ENCODE peak calls at places on chromosome 17, in seven cellular contexts. E, T, Z, U, R, G and B are unnamed samples.

GRCh38 chr17:18278867-18279266 is 18.4 kb downstream of the MIEF2 start:
- DNase-seq in E (no peak), T (peak; percentile 51), Z (no peak), U (no peak), R (no peak), G (no peak), B (no peak)

GRCh38 chr17:36722121-36722902 is 120.9 kb downstream of the MRM1 start:
- DNase-seq in E (peak; percentile 88), T (peak; percentile 19), Z (peak; percentile 77), U (peak; percentile 62), R (peak; percentile 81), G (peak; percentile 73), B (no peak)

GRCh38 chr17:8375738-8376259 is 705 bp downstream of the KRABD2 start:
- DNase-seq in E (no peak), T (peak; percentile 44), Z (no peak), U (no peak), R (no peak), G (no peak), B (no peak)

GRCh38 chr17:60165223-60165622 is 15.4 kb downstream of the CA4 start:
- DNase-seq in E (no peak), T (no peak), Z (no peak), U (no peak), R (no peak), G (no peak), B (no peak)

GRCh38 chr17:14451729-14452191 is 150.9 kb downstream of the HS3ST3B1 start:
- DNase-seq in E (no peak), T (peak; percentile 38), Z (no peak), U (no peak), R (no peak), G (no peak), B (no peak)

GRCh38 chr17:21174719-21175118 is 39.2 kb downstream of the TMEM11 start:
- DNase-seq in E (no peak), T (peak; percentile 28), Z (no peak), U (no peak), R (no peak), G (peak; percentile 60), B (no peak)

GRCh38 chr17:56045907-56046306 is 107.4 kb upstream of the ANKFN1 start:
- DNase-seq in E (no peak), T (no peak), Z (no peak), U (no peak), R (no peak), G (no peak), B (no peak)

GRCh38 chr17:80256034-80256350 is 4.7 kb upstream of the RNF213 start:
- DNase-seq in E (no peak), T (no peak), Z (no peak), U (no peak), R (no peak), G (no peak), B (no peak)

GRCh38 chr17:41116292-41116691 is 1.9 kb downstream of the KRTAP4-11 start:
- DNase-seq in E (no peak), T (no peak), Z (no peak), U (no peak), R (no peak), G (no peak), B (no peak)

GRCh38 chr17:6654816-6655731 is 3.5 kb downstream of the C17orf100 start:
- DNase-seq in E (no peak), T (no peak), Z (no peak), U (no peak), R (peak; percentile 69), G (peak; percentile 47), B (no peak)

GRCh38 chr17:32828822-32829221 is 48.1 kb downstream of the MYO1D start:
- DNase-seq in E (no peak), T (peak; percentile 37), Z (no peak), U (no peak), R (no peak), G (no peak), B (no peak)

GRCh38 chr17:31902693-31903092 is 1.2 kb upstream of the UTP6 start:
- DNase-seq in E (no peak), T (no peak), Z (no peak), U (no peak), R (no peak), G (no peak), B (no peak)

GRCh38 chr17:75472119-75472518 is 15.7 kb downstream of the TMEM94 start:
- DNase-seq in E (no peak), T (no peak), Z (no peak), U (no peak), R (peak; percentile 25), G (no peak), B (no peak)

GRCh38 chr17:78185981-78186688 is 717 bp downstream of the TK1 start:
- DNase-seq in E (peak; percentile 22), T (peak; percentile 44), Z (peak; percentile 62), U (no peak), R (peak; percentile 86), G (no peak), B (no peak)

GRCh38 chr17:50519141-50519834 is 11.0 kb downstream of the MYCBPAP start:
- DNase-seq in E (no peak), T (peak; percentile 44), Z (no peak), U (no peak), R (no peak), G (no peak), B (no peak)

GRCh38 chr17:1724351-1724868 is at the start of gene WDR81:
- DNase-seq in E (peak; percentile 88), T (peak; percentile 82), Z (peak; percentile 97), U (peak; percentile 86), R (peak; percentile 97), G (peak; percentile 90), B (peak; percentile 98)

GRCh38 chr17:31174215-31174614 is 79.4 kb downstream of the NF1 start:
- DNase-seq in E (no peak), T (no peak), Z (no peak), U (no peak), R (no peak), G (no peak), B (no peak)

GRCh38 chr17:18033442-18034099 is 5.4 kb downstream of the ATPAF2 start:
- DNase-seq in E (peak; percentile 52), T (peak; percentile 90), Z (no peak), U (peak; percentile 44), R (no peak), G (no peak), B (peak; percentile 55)

GRCh38 chr17:44203731-44204452 is 4.2 kb upstream of the ATXN7L3 start:
- DNase-seq in E (peak; percentile 59), T (peak; percentile 66), Z (no peak), U (peak; percentile 59), R (no peak), G (no peak), B (peak; percentile 66)

GRCh38 chr17:74159226-74159840 is 44.1 kb upstream of the RPL38 start:
- DNase-seq in E (no peak), T (no peak), Z (no peak), U (no peak), R (no peak), G (no peak), B (no peak)

GRCh38 chr17:8185580-8186445 is 4.2 kb downstream of the BORCS6 start:
- DNase-seq in E (peak; percentile 91), T (peak; percentile 65), Z (peak; percentile 92), U (peak; percentile 72), R (peak; percentile 91), G (peak; percentile 93), B (peak; percentile 96)

GRCh38 chr17:37025847-37026533 is 77.2 kb downstream of the AATF start:
- DNase-seq in E (peak; percentile 35), T (no peak), Z (no peak), U (no peak), R (no peak), G (no peak), B (no peak)

GRCh38 chr17:82055023-82055964 is 3.6 kb downstream of the GPS1 start:
- DNase-seq in E (no peak), T (no peak), Z (no peak), U (no peak), R (peak; percentile 37), G (no peak), B (no peak)

GRCh38 chr17:69444023-69444422 is 29.5 kb downstream of the MAP2K6 start:
- DNase-seq in E (no peak), T (no peak), Z (no peak), U (no peak), R (no peak), G (no peak), B (no peak)

GRCh38 chr17:66677201-66677981 is 157.5 kb upstream of the CACNG5 start:
- DNase-seq in E (no peak), T (peak; percentile 98), Z (no peak), U (no peak), R (no peak), G (no peak), B (no peak)

GRCh38 chr17:4872786-4873185 is 26.6 kb upstream of the C17orf107 start:
- DNase-seq in E (no peak), T (no peak), Z (no peak), U (no peak), R (no peak), G (no peak), B (no peak)

GRCh38 chr17:79159471-79159870 is 84.8 kb downstream of the ENGASE start:
- DNase-seq in E (no peak), T (no peak), Z (no peak), U (no peak), R (no peak), G (no peak), B (no peak)

GRCh38 chr17:7215652-7216139 is 3.9 kb downstream of the DLG4 start:
- DNase-seq in E (no peak), T (no peak), Z (no peak), U (peak; percentile 23), R (no peak), G (no peak), B (no peak)

GRCh38 chr17:43217614-43218087 is 6.0 kb downstream of the TMEM106A start:
- DNase-seq in E (peak; percentile 32), T (no peak), Z (no peak), U (no peak), R (no peak), G (no peak), B (no peak)

GRCh38 chr17:1043601-1044251 is 46.8 kb downstream of the TIMM22 start:
- DNase-seq in E (no peak), T (peak; percentile 18), Z (peak; percentile 86), U (peak; percentile 55), R (peak; percentile 43), G (peak; percentile 54), B (no peak)

GRCh38 chr17:1109606-1110523 is 69.9 kb downstream of the ABR start:
- DNase-seq in E (no peak), T (no peak), Z (peak; percentile 76), U (peak; percentile 59), R (peak; percentile 91), G (no peak), B (no peak)

GRCh38 chr17:27577124-27577761 is 53.7 kb upstream of the LGALS9 start:
- DNase-seq in E (no peak), T (peak; percentile 62), Z (peak; percentile 55), U (peak; percentile 67), R (no peak), G (no peak), B (no peak)

GRCh38 chr17:830381-830780 is 48.2 kb downstream of the MRM3 start:
- DNase-seq in E (no peak), T (no peak), Z (no peak), U (no peak), R (no peak), G (no peak), B (no peak)

GRCh38 chr17:33266116-33266515 is 27.0 kb downstream of the ASIC2 start:
- DNase-seq in E (no peak), T (peak; percentile 44), Z (no peak), U (no peak), R (no peak), G (no peak), B (no peak)

GRCh38 chr17:18966831-18967624 is 15.1 kb downstream of the SLC5A10 start:
- DNase-seq in E (no peak), T (peak; percentile 19), Z (no peak), U (no peak), R (no peak), G (no peak), B (no peak)

GRCh38 chr17:72465191-72466024 is 344.6 kb downstream of the SOX9 start:
- DNase-seq in E (no peak), T (peak; percentile 77), Z (no peak), U (peak; percentile 62), R (peak; percentile 74), G (no peak), B (no peak)

GRCh38 chr17:9811537-9811936 is 10.3 kb downstream of the GSG1L2 start:
- DNase-seq in E (no peak), T (no peak), Z (no peak), U (no peak), R (no peak), G (no peak), B (no peak)

GRCh38 chr17:8153550-8153956 is 1.3 kb upstream of the PER1 start:
- DNase-seq in E (peak; percentile 69), T (peak; percentile 99), Z (peak; percentile 83), U (no peak), R (peak; percentile 80), G (peak; percentile 76), B (peak; percentile 95)